ENCODE peak calls at places on chromosomes 2 and 18, in eight cellular contexts. P, X, D, Y, M, E, Z and G are unnamed samples.

GRCh38 chr18:35407871-35408481 is 30.8 kb upstream of the ZNF396 start:
- DNase-seq in X (peak), M (peak), D (peak), P (peak), Z (peak), Y (peak), E (peak), G (peak)

GRCh38 chr2:8634466-8635172 is 47.2 kb upstream of the ID2 start:
- DNase-seq in P (no peak), M (no peak), Z (no peak), Y (no peak), D (no peak), E (no peak), X (no peak), G (no peak)

GRCh38 chr2:28613616-28614501 is 118.0 kb downstream of the PLB1 start:
- DNase-seq in Z (no peak), Y (no peak), X (peak), D (peak), M (no peak), P (peak), E (no peak), G (peak)

GRCh38 chr2:236875906-236876505 is 209.7 kb upstream of the COPS8 start:
- DNase-seq in P (peak), Y (no peak), Z (peak), X (peak), E (peak), M (no peak), D (no peak), G (no peak)

GRCh38 chr2:210477496-210477895 is 937 bp upstream of the LANCL1 start:
- DNase-seq in D (peak), P (peak), Y (peak), Z (peak), X (peak), M (no peak), E (peak), G (no peak)

GRCh38 chr2:34950797-34951196 is 1351.7 kb upstream of the FAM98A start:
- DNase-seq in X (no peak), Z (no peak), E (no peak), Y (no peak), D (no peak), M (no peak), P (no peak), G (no peak)

GRCh38 chr2:38836801-38837200 is 38.9 kb downstream of the DHX57 start:
- DNase-seq in X (no peak), D (no peak), P (no peak), Z (no peak), Y (no peak), M (no peak), E (no peak), G (no peak)

GRCh38 chr2:23386422-23387220 is 1.6 kb downstream of the KLHL29 start:
- DNase-seq in Y (no peak), M (no peak), Z (peak), E (peak), D (no peak), X (no peak), P (peak), G (peak)

GRCh38 chr2:74925361-74925786 is 33.1 kb upstream of the POLE4 start:
- DNase-seq in E (no peak), X (no peak), Z (no peak), Y (no peak), D (no peak), M (no peak), P (no peak), G (no peak)

GRCh38 chr18:10213526-10213925 is 240.9 kb upstream of the APCDD1 start:
- DNase-seq in M (no peak), X (peak), E (no peak), Z (peak), Y (no peak), D (peak), P (peak), G (no peak)
- H3K4me3 ChIP-seq in M (no peak), X (no peak), E (no peak), Z (no peak), Y (no peak), D (no peak), P (no peak), G (no peak)

GRCh38 chr2:10832228-10832936 is 19.8 kb upstream of the PDIA6 start:
- DNase-seq in Z (peak), Y (peak), P (peak), M (peak), D (peak), X (peak), E (peak), G (peak)
- H3K4me3 ChIP-seq in Z (no peak), Y (no peak), P (no peak), M (peak), D (no peak), X (no peak), E (no peak), G (no peak)

GRCh38 chr2:234494361-234495075 is 2.4 kb downstream of the ARL4C start:
- DNase-seq in D (peak), E (no peak), Y (no peak), X (no peak), M (peak), P (peak), Z (peak), G (no peak)

GRCh38 chr2:234493117-234493516 is 3.8 kb downstream of the ARL4C start:
- DNase-seq in Z (no peak), Y (no peak), P (no peak), E (no peak), M (no peak), D (no peak), X (no peak), G (no peak)

GRCh38 chr2:234491897-234492296 is 5.0 kb downstream of the ARL4C start:
- DNase-seq in M (no peak), Y (no peak), Z (no peak), D (no peak), E (no peak), X (no peak), P (no peak), G (no peak)

GRCh38 chr2:234491281-234491680 is 5.6 kb downstream of the ARL4C start:
- DNase-seq in P (no peak), D (no peak), E (no peak), M (no peak), X (no peak), Z (no peak), Y (no peak), G (no peak)

GRCh38 chr2:234492687-234493086 is 4.2 kb downstream of the ARL4C start:
- DNase-seq in Y (no peak), Z (no peak), M (no peak), E (no peak), X (no peak), P (no peak), D (no peak), G (no peak)
- H3K4me3 ChIP-seq in Y (no peak), Z (no peak), M (no peak), E (peak), X (no peak), P (no peak), D (peak), G (no peak)

DNA sequence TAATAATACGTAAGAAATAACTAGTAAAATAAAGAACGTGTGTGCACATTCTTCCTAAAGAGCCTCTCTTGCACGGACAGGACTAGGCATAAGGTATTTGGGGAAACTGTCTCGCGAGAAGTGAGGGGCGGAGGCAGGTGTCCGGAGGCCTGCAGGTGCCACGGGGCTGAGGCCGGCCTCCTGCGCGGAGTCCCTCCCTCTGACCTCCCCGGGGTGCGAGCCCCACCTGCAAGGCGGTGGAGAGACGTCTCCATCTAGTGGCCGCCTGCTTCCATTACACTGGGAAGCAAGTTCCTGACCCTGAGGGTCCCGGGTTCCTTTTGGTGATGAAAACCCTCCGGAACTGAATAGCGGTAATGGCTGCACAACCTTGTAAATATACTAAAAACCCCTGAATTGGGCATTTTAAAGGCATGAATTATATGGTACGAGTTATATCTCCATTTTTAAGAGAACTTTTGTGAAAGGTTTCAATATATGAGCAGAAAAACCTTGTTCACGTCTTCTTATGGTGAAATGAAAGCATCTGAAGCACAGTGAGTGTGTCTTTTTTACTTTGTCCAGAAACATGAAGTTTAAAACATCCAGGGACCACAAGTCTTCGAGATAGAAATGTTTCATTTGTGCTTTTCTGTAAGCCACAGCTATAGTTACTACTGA is 35.5 kb upstream of the CTDP1 start:
- DNase-seq in M (peak), P (peak), Y (peak), D (no peak), X (peak), Z (peak), E (peak), G (peak)
- H3K4me3 ChIP-seq in M (no peak), P (no peak), Y (no peak), D (no peak), X (no peak), Z (no peak), E (peak), G (no peak)

GRCh38 chr2:142426064-142426463 is 295.2 kb upstream of the LRP1B start:
- DNase-seq in X (no peak), E (no peak), M (no peak), Z (no peak), D (no peak), Y (no peak), P (no peak), G (no peak)
- H3K4me3 ChIP-seq in X (no peak), E (no peak), M (no peak), Z (no peak), D (no peak), Y (no peak), P (no peak), G (no peak)